ENCODE peak calls at places on chromosomes 13 and 19, in seven cellular contexts. Y is GM23338, T is A549, M is K562, E is Panc1, J is HepG2, S is HCT116. O is an unnamed sample.

GRCh38 chr19:38543807-38544568 is 73.8 kb downstream of the MAP4K1 start:
- DNase-seq in Y (peak), T (peak), M (peak), E (peak), J (peak), S (peak), O (no peak)

GRCh38 chr13:58542530-58542929 is 911.0 kb downstream of the PCDH17 start:
- DNase-seq in Y (no peak), T (no peak), M (no peak), E (no peak), J (no peak), S (no peak), O (no peak)

GRCh38 chr13:101397742-101398141 is 18.6 kb downstream of the NALCN start:
- DNase-seq in Y (no peak), T (no peak), M (no peak), E (no peak), J (no peak), S (no peak), O (no peak)

GRCh38 chr13:44425041-44425814 is 51.6 kb downstream of the SERP2 start:
- DNase-seq in Y (no peak), T (no peak), M (no peak), E (no peak), J (no peak), S (no peak), O (no peak)

GRCh38 chr19:47719047-47719885 is 6.0 kb downstream of the EHD2 start:
- DNase-seq in Y (no peak), T (peak), M (no peak), E (no peak), J (peak), S (no peak), O (no peak)

GRCh38 chr13:44238011-44238421 is 135.6 kb upstream of the SERP2 start:
- DNase-seq in Y (no peak), T (no peak), M (no peak), E (no peak), J (no peak), S (no peak), O (no peak)

GRCh38 chr13:51557423-51557822 is 26.8 kb upstream of the WDFY2 start:
- DNase-seq in Y (no peak), T (no peak), M (no peak), E (no peak), J (no peak), S (no peak), O (no peak)

GRCh38 chr19:49340865-49341718 is 5.9 kb downstream of the CD37 start:
- DNase-seq in Y (no peak), T (no peak), M (no peak), E (no peak), J (no peak), S (no peak), O (no peak)

GRCh38 chr19:10766681-10767201 is 48.9 kb downstream of the DNM2 start:
- DNase-seq in Y (no peak), T (no peak), M (no peak), E (no peak), J (no peak), S (no peak), O (no peak)

GRCh38 chr13:111547726-111548273 is 227.4 kb downstream of the TEX29 start:
- DNase-seq in Y (no peak), T (no peak), M (no peak), E (no peak), J (no peak), S (no peak), O (no peak)

GRCh38 chr13:108225440-108225839 is 7.2 kb downstream of the ABHD13 start:
- DNase-seq in Y (no peak), T (no peak), M (no peak), E (no peak), J (no peak), S (no peak), O (no peak)

GRCh38 chr19:2048959-2049740 is 1.9 kb downstream of the MKNK2 start:
- DNase-seq in Y (no peak), T (no peak), M (no peak), E (no peak), J (no peak), S (no peak), O (no peak)

GRCh38 chr19:55465460-55466245 is 1.1 kb upstream of the C19orf85 start:
- DNase-seq in Y (no peak), T (no peak), M (no peak), E (no peak), J (no peak), S (no peak), O (no peak)

GRCh38 chr13:34816543-34816942 is 125.5 kb upstream of the NBEA start:
- DNase-seq in Y (no peak), T (no peak), M (no peak), E (no peak), J (no peak), S (no peak), O (no peak)

GRCh38 chr19:940591-941291 is 14.9 kb downstream of the ARID3A start:
- DNase-seq in Y (no peak), T (no peak), M (no peak), E (no peak), J (no peak), S (no peak), O (no peak)

GRCh38 chr19:35908010-35908441 is at the start of gene TYROBP:
- DNase-seq in Y (no peak), T (no peak), M (no peak), E (no peak), J (no peak), S (no peak), O (peak)

GRCh38 chr13:83515267-83515666 is 367.0 kb downstream of the SLITRK1 start:
- DNase-seq in Y (no peak), T (no peak), M (no peak), E (no peak), J (no peak), S (no peak), O (no peak)

GRCh38 chr13:76884167-76884566 is 2.0 kb downstream of the KCTD12 start:
- DNase-seq in Y (peak), T (no peak), M (no peak), E (no peak), J (no peak), S (no peak), O (no peak)

GRCh38 chr13:72728290-72728605 is 525 bp downstream of the BORA start:
- DNase-seq in Y (no peak), T (no peak), M (no peak), E (no peak), J (no peak), S (no peak), O (no peak)

GRCh38 chr19:45587873-45588272 is 3.3 kb upstream of the OPA3 start:
- DNase-seq in Y (no peak), T (no peak), M (no peak), E (no peak), J (peak), S (no peak), O (no peak)

GRCh38 chr19:39307233-39307821 is 11.1 kb downstream of the IFNL1 start:
- DNase-seq in Y (peak), T (no peak), M (no peak), E (no peak), J (no peak), S (no peak), O (no peak)

GRCh38 chr13:70769771-70770326 is 661.6 kb upstream of the KLHL1 start:
- DNase-seq in Y (no peak), T (no peak), M (no peak), E (no peak), J (no peak), S (no peak), O (no peak)

GRCh38 chr13:89930861-89931260 is 1416.6 kb upstream of the MIR17HG start:
- DNase-seq in Y (no peak), T (no peak), M (no peak), E (no peak), J (no peak), S (no peak), O (no peak)

GRCh38 chr19:18445252-18445948 is 7.5 kb upstream of the ISYNA1 start:
- DNase-seq in Y (no peak), T (no peak), M (no peak), E (no peak), J (no peak), S (no peak), O (no peak)

GRCh38 chr19:6452223-6452614 is 7.4 kb downstream of the SLC25A23 start:
- DNase-seq in Y (no peak), T (no peak), M (no peak), E (no peak), J (no peak), S (no peak), O (no peak)

GRCh38 chr19:50803633-50804419 is 13.6 kb downstream of the ACP4 start:
- DNase-seq in Y (peak), T (no peak), M (peak), E (no peak), J (no peak), S (no peak), O (no peak)

GRCh38 chr13:50396001-50396400 is 380.8 kb downstream of the KCNRG start:
- DNase-seq in Y (no peak), T (no peak), M (no peak), E (no peak), J (no peak), S (no peak), O (no peak)

GRCh38 chr13:39982745-39983144 is 327.3 kb downstream of the COG6 start:
- DNase-seq in Y (no peak), T (no peak), M (no peak), E (no peak), J (no peak), S (no peak), O (no peak)

GRCh38 chr19:36508325-36508724 is 19.0 kb upstream of the ZNF566 start:
- DNase-seq in Y (no peak), T (no peak), M (no peak), E (no peak), J (no peak), S (no peak), O (no peak)

GRCh38 chr19:45424191-45425058 is 708 bp upstream of the ERCC1 start:
- DNase-seq in Y (peak), T (peak), M (peak), E (no peak), J (peak), S (peak), O (peak)

GRCh38 chr13:76822691-76823267 is 63.4 kb downstream of the KCTD12 start:
- DNase-seq in Y (no peak), T (no peak), M (no peak), E (no peak), J (no peak), S (no peak), O (no peak)

GRCh38 chr19:6476155-6476895 is 5.3 kb downstream of the DENND1C start:
- DNase-seq in Y (peak), T (peak), M (peak), E (peak), J (peak), S (peak), O (peak)

GRCh38 chr13:113889467-113889866 is 25.6 kb upstream of the GAS6 start:
- DNase-seq in Y (no peak), T (no peak), M (no peak), E (no peak), J (no peak), S (no peak), O (no peak)

GRCh38 chr13:81025091-81025490 is 684.2 kb upstream of the SPRY2 start:
- DNase-seq in Y (no peak), T (no peak), M (no peak), E (no peak), J (no peak), S (no peak), O (no peak)

DNA sequence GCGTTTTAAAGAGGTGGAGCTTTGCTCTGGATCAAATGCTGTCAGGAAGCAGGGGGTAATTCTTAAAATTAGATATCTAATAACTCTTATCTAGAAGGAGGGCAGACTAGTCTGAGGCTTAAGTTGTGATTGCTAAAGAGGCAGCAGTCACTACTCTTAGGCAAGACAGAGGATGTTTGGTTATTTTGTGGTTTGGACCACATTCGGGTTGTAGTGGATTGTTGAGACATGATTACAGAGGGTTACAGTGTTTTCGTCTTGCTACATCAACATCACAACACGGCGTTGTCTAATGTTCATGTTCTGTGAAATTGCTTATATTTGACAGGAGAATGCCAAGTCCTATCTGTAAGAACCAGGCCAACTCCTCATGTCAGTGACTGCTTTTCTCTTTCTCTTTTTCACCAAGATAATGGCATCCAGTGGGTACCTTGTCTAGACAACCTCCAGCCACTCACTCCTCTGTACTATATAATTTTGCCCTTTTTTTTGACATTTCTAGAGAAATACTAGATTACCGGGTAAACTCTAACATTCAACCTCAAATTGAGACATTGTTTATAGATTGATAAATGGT is 16.8 kb upstream of the TM9SF2 start:
- DNase-seq in Y (no peak), T (no peak), M (no peak), E (no peak), J (no peak), S (no peak), O (peak)
- H3K27ac ChIP-seq in Y (no peak), T (no peak), M (no peak), E (no peak), J (no peak), S (no peak), O (peak)

DNA sequence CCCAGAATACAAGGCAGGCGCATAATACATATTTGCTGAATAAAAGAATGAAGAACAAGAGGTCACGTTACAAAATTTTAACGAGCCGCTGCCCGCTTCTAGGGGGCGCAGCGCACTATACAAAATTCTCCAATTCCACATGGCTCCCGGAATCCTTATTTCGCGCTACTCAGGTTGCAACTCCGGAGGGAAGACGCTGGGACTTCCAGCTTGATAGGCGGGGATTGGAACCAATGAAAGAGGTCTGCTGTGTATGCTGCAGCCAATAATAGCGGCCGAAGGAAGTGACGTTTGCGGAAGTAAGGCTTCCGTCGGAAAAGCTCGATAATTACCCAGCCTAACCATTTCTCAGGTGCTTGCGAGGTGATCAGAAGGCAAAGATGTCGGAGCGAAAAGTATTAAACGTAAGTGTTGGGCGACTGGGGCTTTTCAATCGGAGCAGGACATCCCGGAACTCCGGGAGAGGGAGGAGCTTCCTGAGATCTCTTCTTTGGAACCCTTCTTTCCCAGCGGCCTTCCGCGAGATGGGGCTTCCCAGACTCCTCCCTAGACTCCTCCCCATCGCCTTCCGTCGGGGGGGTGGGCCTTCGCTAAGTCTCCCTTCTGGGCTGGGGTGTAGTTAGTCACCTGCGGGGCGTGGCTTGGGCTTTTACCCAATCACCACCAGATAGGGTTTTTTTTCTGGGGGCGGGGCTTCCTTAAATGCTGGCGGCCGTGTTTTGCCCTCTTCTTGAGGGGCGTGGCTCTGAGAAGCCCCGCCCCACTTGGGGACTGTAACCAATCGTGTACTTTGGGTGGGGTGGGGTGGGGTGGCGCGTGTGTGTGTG is at the start of gene YJU2:
- DNase-seq in Y (peak), T (peak), M (peak), E (peak), J (peak), S (peak), O (peak)
- TF ChIP-seq CTCF in Y (peak), T (peak), M (peak), E (no peak), J (peak), S (peak), O (peak)

DNA sequence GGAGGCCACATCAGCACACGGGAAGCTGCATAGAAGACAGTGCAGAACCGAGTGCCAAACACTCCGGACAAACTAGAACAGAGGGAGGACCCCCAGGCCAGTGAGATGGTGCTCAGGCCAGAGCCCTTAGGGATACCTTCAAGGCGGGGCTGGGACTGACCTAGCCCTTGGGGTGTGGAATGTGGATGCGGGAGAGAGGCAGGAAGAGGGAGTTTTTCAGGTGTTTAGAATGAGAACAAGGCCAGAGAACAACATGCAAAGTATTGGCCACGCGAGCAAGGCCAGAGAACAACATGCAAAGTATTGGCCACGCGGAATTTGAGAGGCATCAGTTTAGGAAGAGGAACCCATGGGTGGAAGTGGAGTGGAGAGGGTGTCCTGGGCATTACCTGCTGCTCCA is 65.1 kb upstream of the ATP12A start:
- DNase-seq in Y (no peak), T (no peak), M (no peak), E (no peak), J (no peak), S (no peak), O (no peak)
- TF ChIP-seq REST in Y (no peak), T (no peak), M (no peak), E (no peak), J (no peak), S (no peak), O (no peak)

GRCh38 chr19:3471954-3472655 is 8.2 kb downstream of the SMIM24 start:
- DNase-seq in Y (no peak), T (no peak), M (peak), E (no peak), J (no peak), S (no peak), O (no peak)

GRCh38 chr19:3467437-3468198 is 12.7 kb downstream of the SMIM24 start:
- DNase-seq in Y (no peak), T (no peak), M (no peak), E (no peak), J (no peak), S (no peak), O (no peak)

GRCh38 chr19:3470500-3471128 is 9.7 kb downstream of the SMIM24 start:
- DNase-seq in Y (no peak), T (no peak), M (no peak), E (no peak), J (no peak), S (no peak), O (no peak)

GRCh38 chr19:3468211-3468610 is 12.1 kb downstream of the SMIM24 start:
- DNase-seq in Y (no peak), T (no peak), M (no peak), E (no peak), J (no peak), S (no peak), O (no peak)

DNA sequence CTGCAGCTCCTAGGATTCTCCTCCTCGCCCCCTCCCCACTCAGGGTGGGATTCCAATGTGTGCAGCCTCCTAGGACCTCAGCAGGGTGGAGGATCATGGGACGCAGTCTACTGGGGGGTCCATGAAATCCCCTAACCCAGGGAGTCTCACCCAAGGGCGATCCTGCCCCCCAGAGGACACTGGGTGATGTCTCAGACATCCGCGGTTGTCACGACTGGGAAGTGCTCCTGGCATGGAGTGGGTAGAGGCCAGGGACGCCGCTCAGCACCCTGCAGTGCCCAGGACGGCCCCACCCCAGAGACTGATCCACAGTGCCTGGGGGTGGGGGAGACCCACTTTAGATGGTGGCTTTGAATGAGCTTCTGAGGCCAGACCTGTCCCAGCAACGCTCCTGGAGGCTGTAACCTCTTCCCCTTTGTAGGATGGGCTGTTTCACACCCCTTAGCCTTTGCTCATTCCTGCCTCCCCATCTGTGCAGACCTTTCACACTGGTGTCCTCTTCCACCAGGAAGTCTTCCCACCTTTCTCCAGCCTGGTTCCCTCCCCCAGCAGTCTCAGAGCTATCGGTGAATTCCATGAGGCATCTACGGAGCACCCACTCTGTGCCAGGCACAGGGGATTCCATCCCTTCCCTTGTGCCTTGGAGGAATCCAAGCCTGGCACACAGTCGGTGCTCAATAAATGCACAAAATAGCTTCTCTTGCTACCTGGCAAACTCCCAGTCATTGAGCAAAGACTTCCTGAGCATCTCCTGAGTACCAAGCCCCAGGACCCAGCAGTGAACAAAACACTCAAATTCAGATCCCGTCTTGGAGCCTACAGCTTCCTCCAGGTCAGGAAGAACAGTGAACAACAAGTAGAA is 10.5 kb downstream of the SMIM24 start:
- DNase-seq in Y (no peak), T (no peak), M (no peak), E (no peak), J (no peak), S (no peak), O (no peak)
- H3K27ac ChIP-seq in Y (no peak), T (peak), M (no peak), E (no peak), J (no peak), S (no peak), O (no peak)

GRCh38 chr13:36094478-36094877 is 36.7 kb downstream of the DCLK1 start:
- DNase-seq in Y (peak), T (no peak), M (no peak), E (no peak), J (no peak), S (no peak), O (no peak)
- TF ChIP-seq CTCF in Y (peak), T (no peak), M (no peak), E (no peak), J (no peak), S (no peak), O (no peak)